ENCODE peak calls at places on chromosomes 4 and X, in four cellular contexts. T is endothelial cell, F is fibroblast of the aortic adventitia, I is H4. U is an unnamed sample.

GRCh38 chrX:150587585-150588503 is 19.4 kb downstream of the MTM1 start:
- DNase-seq in T (peak; percentile 38), F (peak; percentile 46), I (no peak), U (peak; percentile 37)

GRCh38 chr4:107814758-107815552 is 9.8 kb upstream of the SGMS2 start:
- DNase-seq in I (no peak), F (no peak), T (no peak), U (no peak)

GRCh38 chr4:177131736-177132135 is 177.9 kb upstream of the NEIL3 start:
- DNase-seq in T (no peak), F (no peak), I (no peak), U (no peak)

GRCh38 chr4:113784497-113785254 is 23.1 kb upstream of the CAMK2D start:
- DNase-seq in I (peak; percentile 89), T (no peak), F (peak; percentile 98), U (peak; percentile 99)

GRCh38 chr4:32136081-32136787 is 1416.1 kb downstream of the PCDH7 start:
- DNase-seq in T (no peak), I (no peak), F (no peak), U (no peak)

GRCh38 chr4:119005888-119006287 is 117.2 kb downstream of the SYNPO2 start:
- DNase-seq in F (no peak), T (no peak), I (no peak), U (no peak)

GRCh38 chr4:133450813-133451212 is 301.7 kb downstream of the PCDH10 start:
- DNase-seq in F (no peak), I (no peak), T (no peak), U (no peak)

GRCh38 chr4:168864831-168865541 is 145.1 kb downstream of the CBR4 start:
- DNase-seq in F (peak; percentile 87), I (no peak), T (no peak), U (peak; percentile 76)

GRCh38 chrX:26581086-26581485 is 365.1 kb downstream of the MAGEB5 start:
- DNase-seq in T (no peak), I (no peak), F (no peak), U (no peak)

GRCh38 chr4:57404463-57404862 is 294.3 kb upstream of the IGFBP7 start:
- DNase-seq in T (no peak), F (no peak), I (no peak), U (no peak)

GRCh38 chr4:44086753-44087152 is 361.9 kb downstream of the KCTD8 start:
- DNase-seq in I (no peak), T (no peak), F (no peak), U (peak; percentile 10)

GRCh38 chr4:28082686-28083390 is 1222.2 kb downstream of the STIM2 start:
- DNase-seq in I (no peak), T (no peak), F (peak; percentile 32), U (peak; percentile 57)

GRCh38 chr4:46390353-46391058 is 578 bp upstream of the GABRA2 start:
- DNase-seq in F (no peak), I (peak; percentile 10), T (no peak), U (no peak)

GRCh38 chrX:112941209-112941788 is 100.7 kb upstream of the AMOT start:
- DNase-seq in F (no peak), T (no peak), I (peak; percentile 3), U (no peak)

GRCh38 chr4:948101-948935 is 16.1 kb downstream of the TMEM175 start:
- DNase-seq in F (no peak), T (no peak), I (no peak), U (no peak)

GRCh38 chr4:56360071-56360470 is 27.2 kb downstream of the AASDH start:
- DNase-seq in T (no peak), F (peak; percentile 16), I (no peak), U (peak; percentile 46)

GRCh38 chr4:87032884-87033533 is 98.2 kb downstream of the AFF1 start:
- DNase-seq in I (peak; percentile 55), F (peak; percentile 93), T (no peak), U (peak; percentile 83)

GRCh38 chr4:44965446-44966095 is 239.2 kb upstream of the GNPDA2 start:
- DNase-seq in I (no peak), T (no peak), F (no peak), U (no peak)

GRCh38 chr4:6851431-6851830 is 58.2 kb upstream of the TBC1D14 start:
- DNase-seq in F (no peak), T (no peak), I (no peak), U (no peak)

GRCh38 chrX:11341274-11342256 is 48.4 kb downstream of the AMELX start:
- DNase-seq in T (no peak), F (peak; percentile 91), I (peak; percentile 29), U (peak; percentile 97)

GRCh38 chr4:2462992-2463762 is 5.7 kb upstream of the RNF4 start:
- DNase-seq in F (peak; percentile 14), T (no peak), I (no peak), U (no peak)

GRCh38 chr4:86961103-86961502 is 26.3 kb downstream of the AFF1 start:
- DNase-seq in F (no peak), I (no peak), T (no peak), U (no peak)

GRCh38 chr4:85717366-85717765 is 242.4 kb downstream of the ARHGAP24 start:
- DNase-seq in F (peak; percentile 58), T (no peak), I (no peak), U (peak; percentile 76)

GRCh38 chr4:102500371-102501175 is 586 bp upstream of the NFKB1 start:
- DNase-seq in F (peak; percentile 61), T (no peak), I (peak; percentile 16), U (peak; percentile 38)